ENCODE peak calls at places on chromosomes 7 and 10, in four cellular contexts. Y, Q, D and G are unnamed samples.

GRCh38 chr7:95529701-95530100 is 44.0 kb downstream of the ASB4 start:
- DNase-seq in Y (no peak), Q (no peak), D (no peak), G (no peak)

GRCh38 chr10:129956902-129957673 is 7.0 kb downstream of the EBF3 start:
- DNase-seq in Y (peak), Q (no peak), D (no peak), G (no peak)

GRCh38 chr7:142886866-142887265 is 1.3 kb upstream of the TRPV6 start:
- DNase-seq in Y (no peak), Q (no peak), D (no peak), G (no peak)

GRCh38 chr7:46705416-46706255 is 784.6 kb upstream of the IGFBP3 start:
- DNase-seq in Y (no peak), Q (no peak), D (no peak), G (no peak)

GRCh38 chr7:513521-514166 is 6.0 kb downstream of the PDGFA start:
- DNase-seq in Y (no peak), Q (no peak), D (no peak), G (no peak)

GRCh38 chr7:38796636-38797501 is 112.1 kb downstream of the VPS41 start:
- DNase-seq in Y (peak), Q (peak), D (peak), G (peak)

GRCh38 chr7:39265912-39266591 is 288.3 kb downstream of the POU6F2 start:
- DNase-seq in Y (peak), Q (no peak), D (no peak), G (no peak)

GRCh38 chr7:37488163-37488759 is 39.6 kb upstream of the ELMO1 start:
- DNase-seq in Y (no peak), Q (no peak), D (no peak), G (no peak)

GRCh38 chr10:78502208-78502943 is 468.7 kb downstream of the RPS24 start:
- DNase-seq in Y (no peak), Q (peak), D (no peak), G (no peak)

GRCh38 chr10:132115736-132116135 is 50.0 kb downstream of the JAKMIP3 start:
- DNase-seq in Y (no peak), Q (no peak), D (no peak), G (no peak)

GRCh38 chr7:157446322-157446721 is 109.5 kb downstream of the DNAJB6 start:
- DNase-seq in Y (no peak), Q (no peak), D (no peak), G (no peak)

GRCh38 chr7:18086165-18087030 is 58.8 kb upstream of the PRPS1L1 start:
- DNase-seq in Y (peak), Q (no peak), D (no peak), G (no peak)

GRCh38 chr10:71382757-71383156 is 14.0 kb upstream of the CDH23 start:
- DNase-seq in Y (no peak), Q (no peak), D (no peak), G (no peak)

GRCh38 chr10:44424298-44424697 is 39.4 kb upstream of the CXCL12 start:
- DNase-seq in Y (no peak), Q (no peak), D (no peak), G (no peak)

GRCh38 chr10:6058677-6059475 is 3.3 kb downstream of the IL2RA start:
- DNase-seq in Y (no peak), Q (no peak), D (no peak), G (no peak)

GRCh38 chr7:1058821-1059199 is 14.5 kb downstream of the GPR146 start:
- DNase-seq in Y (no peak), Q (no peak), D (no peak), G (no peak)

GRCh38 chr10:99395750-99396445 is 34.5 kb downstream of the GOT1 start:
- DNase-seq in Y (no peak), Q (peak), D (no peak), G (no peak)

GRCh38 chr7:40918701-40919271 is 784.0 kb downstream of the SUGCT start:
- DNase-seq in Y (no peak), Q (peak), D (no peak), G (no peak)

GRCh38 chr7:95725170-95725569 is 47.2 kb upstream of the DYNC1I1 start:
- DNase-seq in Y (peak), Q (no peak), D (no peak), G (no peak)

GRCh38 chr7:106775552-106775936 is 89.5 kb upstream of the PIK3CG start:
- DNase-seq in Y (no peak), Q (peak), D (no peak), G (no peak)

GRCh38 chr10:101848894-101849351 is 5.3 kb upstream of the KCNIP2 start:
- DNase-seq in Y (no peak), Q (no peak), D (no peak), G (no peak)

GRCh38 chr7:151796871-151797270 is 80.0 kb downstream of the PRKAG2 start:
- DNase-seq in Y (no peak), Q (no peak), D (no peak), G (no peak)

GRCh38 chr7:102834466-102834865 is 78.3 kb upstream of the LRRC17 start:
- DNase-seq in Y (no peak), Q (no peak), D (no peak), G (no peak)

GRCh38 chr7:8254667-8255066 is 7.3 kb downstream of the ICA1 start:
- DNase-seq in Y (no peak), Q (no peak), D (no peak), G (no peak)

GRCh38 chr10:89555688-89556445 is 20.5 kb upstream of the SLC16A12 start:
- DNase-seq in Y (no peak), Q (no peak), D (no peak), G (no peak)

GRCh38 chr10:122126763-122127659 is 138.0 kb downstream of the TACC2 start:
- DNase-seq in Y (peak), Q (peak), D (no peak), G (no peak)

GRCh38 chr7:26278769-26279168 is 12.9 kb upstream of the SNX10 start:
- DNase-seq in Y (no peak), Q (no peak), D (peak), G (no peak)

GRCh38 chr7:48899932-48900331 is 24.4 kb upstream of the CDC14C start:
- DNase-seq in Y (no peak), Q (no peak), D (no peak), G (no peak)

GRCh38 chr7:70076325-70076724 is 478.1 kb downstream of the AUTS2 start:
- DNase-seq in Y (no peak), Q (no peak), D (no peak), G (no peak)

GRCh38 chr7:155618708-155619633 is 25.5 kb upstream of the RBM33 start:
- DNase-seq in Y (no peak), Q (peak), D (no peak), G (no peak)

GRCh38 chr7:117941138-117941810 is 68.0 kb upstream of the CTTNBP2 start:
- DNase-seq in Y (no peak), Q (no peak), D (no peak), G (no peak)

GRCh38 chr7:69800495-69800894 is 202.2 kb downstream of the AUTS2 start:
- DNase-seq in Y (no peak), Q (peak), D (no peak), G (no peak)

GRCh38 chr10:124494050-124494807 is 32.6 kb downstream of the LHPP start:
- DNase-seq in Y (no peak), Q (no peak), D (no peak), G (no peak)

GRCh38 chr10:75165684-75166622 is 44.6 kb upstream of the VDAC2 start:
- DNase-seq in Y (no peak), Q (no peak), D (peak), G (peak)

GRCh38 chr10:86599041-86599440 is 55.3 kb upstream of the OPN4 start:
- DNase-seq in Y (no peak), Q (no peak), D (no peak), G (no peak)

GRCh38 chr7:9961161-9961922 is 1012.3 kb upstream of the PHF14 start:
- DNase-seq in Y (no peak), Q (no peak), D (no peak), G (no peak)

GRCh38 chr7:127745445-127745844 is 93.5 kb downstream of the SND1 start:
- DNase-seq in Y (no peak), Q (no peak), D (no peak), G (no peak)

GRCh38 chr7:103577059-103577458 is 131.1 kb upstream of the SLC26A5 start:
- DNase-seq in Y (no peak), Q (no peak), D (no peak), G (no peak)

GRCh38 chr7:16556359-16556758 is 29.7 kb downstream of the LRRC72 start:
- DNase-seq in Y (peak), Q (no peak), D (no peak), G (no peak)